ENCODE peak calls at places on chromosomes 1 and 21, in seven cellular contexts. One of them, this sample, is unnamed.

GRCh38 chr1:54649130-54649898 is 7.7 kb downstream of the MROH7 start:
- DNase-seq in stimulated activated CD4-positive, alpha-beta T cell treated with anti-CD3 and anti-CD28 coated beads, Interleukin-1b, Interleukin-23, amount 100 ng/mL, for 24 hours: no peak
- DNase-seq in activated T-helper 1 cell treated with anti-CD3 and anti-CD28 coated beads, Interleukin-2, amount 50 U/mL, for 16 hours: no peak
- DNase-seq in NT2/D1: no peak
- DNase-seq in SW480: peak
- DNase-seq in left ventricle myocardium superior: no peak
- DNase-seq in LoVo: peak
- DNase-seq in this sample: no peak

GRCh38 chr1:25673456-25673855 is 56.9 kb downstream of the MAN1C1 start:
- DNase-seq in stimulated activated CD4-positive, alpha-beta T cell treated with anti-CD3 and anti-CD28 coated beads, Interleukin-1b, Interleukin-23, amount 100 ng/mL, for 24 hours: no peak
- DNase-seq in activated T-helper 1 cell treated with anti-CD3 and anti-CD28 coated beads, Interleukin-2, amount 50 U/mL, for 16 hours: no peak
- DNase-seq in NT2/D1: no peak
- DNase-seq in SW480: no peak
- DNase-seq in left ventricle myocardium superior: no peak
- DNase-seq in LoVo: no peak
- DNase-seq in this sample: no peak

GRCh38 chr21:38760017-38760761 is 45.5 kb upstream of the ETS2 start:
- DNase-seq in stimulated activated CD4-positive, alpha-beta T cell treated with anti-CD3 and anti-CD28 coated beads, Interleukin-1b, Interleukin-23, amount 100 ng/mL, for 24 hours: no peak
- DNase-seq in activated T-helper 1 cell treated with anti-CD3 and anti-CD28 coated beads, Interleukin-2, amount 50 U/mL, for 16 hours: no peak
- DNase-seq in NT2/D1: no peak
- DNase-seq in SW480: no peak
- DNase-seq in left ventricle myocardium superior: no peak
- DNase-seq in LoVo: no peak
- DNase-seq in this sample: peak

GRCh38 chr21:28867401-28867800 is 125.3 kb downstream of the LTN1 start:
- DNase-seq in stimulated activated CD4-positive, alpha-beta T cell treated with anti-CD3 and anti-CD28 coated beads, Interleukin-1b, Interleukin-23, amount 100 ng/mL, for 24 hours: no peak
- DNase-seq in activated T-helper 1 cell treated with anti-CD3 and anti-CD28 coated beads, Interleukin-2, amount 50 U/mL, for 16 hours: no peak
- DNase-seq in NT2/D1: no peak
- DNase-seq in SW480: no peak
- DNase-seq in left ventricle myocardium superior: no peak
- DNase-seq in LoVo: no peak
- DNase-seq in this sample: no peak

GRCh38 chr1:206715552-206716518 is 31.1 kb downstream of the MAPKAPK2 start:
- DNase-seq in stimulated activated CD4-positive, alpha-beta T cell treated with anti-CD3 and anti-CD28 coated beads, Interleukin-1b, Interleukin-23, amount 100 ng/mL, for 24 hours: no peak
- DNase-seq in activated T-helper 1 cell treated with anti-CD3 and anti-CD28 coated beads, Interleukin-2, amount 50 U/mL, for 16 hours: no peak
- DNase-seq in NT2/D1: no peak
- DNase-seq in SW480: no peak
- DNase-seq in left ventricle myocardium superior: no peak
- DNase-seq in LoVo: no peak
- DNase-seq in this sample: no peak

GRCh38 chr1:119449964-119450363 is 35.0 kb downstream of the HSD3B2 start:
- DNase-seq in stimulated activated CD4-positive, alpha-beta T cell treated with anti-CD3 and anti-CD28 coated beads, Interleukin-1b, Interleukin-23, amount 100 ng/mL, for 24 hours: no peak
- DNase-seq in activated T-helper 1 cell treated with anti-CD3 and anti-CD28 coated beads, Interleukin-2, amount 50 U/mL, for 16 hours: no peak
- DNase-seq in NT2/D1: peak
- DNase-seq in SW480: peak
- DNase-seq in left ventricle myocardium superior: no peak
- DNase-seq in LoVo: no peak
- DNase-seq in this sample: peak

GRCh38 chr1:219837274-219837993 is 90.9 kb downstream of the SLC30A10 start:
- DNase-seq in stimulated activated CD4-positive, alpha-beta T cell treated with anti-CD3 and anti-CD28 coated beads, Interleukin-1b, Interleukin-23, amount 100 ng/mL, for 24 hours: no peak
- DNase-seq in activated T-helper 1 cell treated with anti-CD3 and anti-CD28 coated beads, Interleukin-2, amount 50 U/mL, for 16 hours: no peak
- DNase-seq in NT2/D1: peak
- DNase-seq in SW480: peak
- DNase-seq in left ventricle myocardium superior: no peak
- DNase-seq in LoVo: peak
- DNase-seq in this sample: peak

GRCh38 chr1:228445867-228446584 is 29.4 kb upstream of the TRIM17 start:
- DNase-seq in stimulated activated CD4-positive, alpha-beta T cell treated with anti-CD3 and anti-CD28 coated beads, Interleukin-1b, Interleukin-23, amount 100 ng/mL, for 24 hours: no peak
- DNase-seq in activated T-helper 1 cell treated with anti-CD3 and anti-CD28 coated beads, Interleukin-2, amount 50 U/mL, for 16 hours: no peak
- DNase-seq in NT2/D1: no peak
- DNase-seq in SW480: no peak
- DNase-seq in left ventricle myocardium superior: no peak
- DNase-seq in LoVo: no peak
- DNase-seq in this sample: no peak

GRCh38 chr1:6246497-6247295 is 2.7 kb downstream of the HES3 start:
- DNase-seq in stimulated activated CD4-positive, alpha-beta T cell treated with anti-CD3 and anti-CD28 coated beads, Interleukin-1b, Interleukin-23, amount 100 ng/mL, for 24 hours: peak
- DNase-seq in activated T-helper 1 cell treated with anti-CD3 and anti-CD28 coated beads, Interleukin-2, amount 50 U/mL, for 16 hours: peak
- DNase-seq in NT2/D1: no peak
- DNase-seq in SW480: peak
- DNase-seq in left ventricle myocardium superior: peak
- DNase-seq in LoVo: peak
- DNase-seq in this sample: peak

GRCh38 chr1:150832597-150832996 is 24.5 kb upstream of the CTSK start:
- DNase-seq in stimulated activated CD4-positive, alpha-beta T cell treated with anti-CD3 and anti-CD28 coated beads, Interleukin-1b, Interleukin-23, amount 100 ng/mL, for 24 hours: no peak
- DNase-seq in activated T-helper 1 cell treated with anti-CD3 and anti-CD28 coated beads, Interleukin-2, amount 50 U/mL, for 16 hours: no peak
- DNase-seq in NT2/D1: no peak
- DNase-seq in SW480: no peak
- DNase-seq in left ventricle myocardium superior: no peak
- DNase-seq in LoVo: no peak
- DNase-seq in this sample: no peak

GRCh38 chr21:44566403-44566802 is 7.1 kb upstream of the KRTAP10-4 start:
- DNase-seq in stimulated activated CD4-positive, alpha-beta T cell treated with anti-CD3 and anti-CD28 coated beads, Interleukin-1b, Interleukin-23, amount 100 ng/mL, for 24 hours: no peak
- DNase-seq in activated T-helper 1 cell treated with anti-CD3 and anti-CD28 coated beads, Interleukin-2, amount 50 U/mL, for 16 hours: no peak
- DNase-seq in NT2/D1: no peak
- DNase-seq in SW480: no peak
- DNase-seq in left ventricle myocardium superior: no peak
- DNase-seq in LoVo: no peak
- DNase-seq in this sample: no peak

GRCh38 chr1:213669964-213670691 is 317.6 kb upstream of the PROX1 start:
- DNase-seq in stimulated activated CD4-positive, alpha-beta T cell treated with anti-CD3 and anti-CD28 coated beads, Interleukin-1b, Interleukin-23, amount 100 ng/mL, for 24 hours: no peak
- DNase-seq in activated T-helper 1 cell treated with anti-CD3 and anti-CD28 coated beads, Interleukin-2, amount 50 U/mL, for 16 hours: no peak
- DNase-seq in NT2/D1: peak
- DNase-seq in SW480: peak
- DNase-seq in left ventricle myocardium superior: no peak
- DNase-seq in LoVo: no peak
- DNase-seq in this sample: no peak

GRCh38 chr1:24189528-24189927 is 2.4 kb upstream of the IFNLR1 start:
- DNase-seq in stimulated activated CD4-positive, alpha-beta T cell treated with anti-CD3 and anti-CD28 coated beads, Interleukin-1b, Interleukin-23, amount 100 ng/mL, for 24 hours: no peak
- DNase-seq in activated T-helper 1 cell treated with anti-CD3 and anti-CD28 coated beads, Interleukin-2, amount 50 U/mL, for 16 hours: no peak
- DNase-seq in NT2/D1: no peak
- DNase-seq in SW480: no peak
- DNase-seq in left ventricle myocardium superior: no peak
- DNase-seq in LoVo: no peak
- DNase-seq in this sample: no peak

GRCh38 chr1:21586926-21587601 is 77.8 kb downstream of the ALPL start:
- DNase-seq in stimulated activated CD4-positive, alpha-beta T cell treated with anti-CD3 and anti-CD28 coated beads, Interleukin-1b, Interleukin-23, amount 100 ng/mL, for 24 hours: no peak
- DNase-seq in activated T-helper 1 cell treated with anti-CD3 and anti-CD28 coated beads, Interleukin-2, amount 50 U/mL, for 16 hours: no peak
- DNase-seq in NT2/D1: no peak
- DNase-seq in SW480: peak
- DNase-seq in left ventricle myocardium superior: peak
- DNase-seq in LoVo: peak
- DNase-seq in this sample: peak

GRCh38 chr1:5830771-5831599 is 161.2 kb downstream of the NPHP4 start:
- DNase-seq in stimulated activated CD4-positive, alpha-beta T cell treated with anti-CD3 and anti-CD28 coated beads, Interleukin-1b, Interleukin-23, amount 100 ng/mL, for 24 hours: no peak
- DNase-seq in activated T-helper 1 cell treated with anti-CD3 and anti-CD28 coated beads, Interleukin-2, amount 50 U/mL, for 16 hours: no peak
- DNase-seq in NT2/D1: peak
- DNase-seq in SW480: no peak
- DNase-seq in left ventricle myocardium superior: no peak
- DNase-seq in LoVo: no peak
- DNase-seq in this sample: peak

GRCh38 chr1:205590777-205591513 is 40.9 kb downstream of the ELK4 start:
- DNase-seq in stimulated activated CD4-positive, alpha-beta T cell treated with anti-CD3 and anti-CD28 coated beads, Interleukin-1b, Interleukin-23, amount 100 ng/mL, for 24 hours: no peak
- DNase-seq in activated T-helper 1 cell treated with anti-CD3 and anti-CD28 coated beads, Interleukin-2, amount 50 U/mL, for 16 hours: no peak
- DNase-seq in NT2/D1: no peak
- DNase-seq in SW480: no peak
- DNase-seq in left ventricle myocardium superior: no peak
- DNase-seq in LoVo: no peak
- DNase-seq in this sample: no peak

GRCh38 chr1:201108614-201109013 is 3.6 kb downstream of the CACNA1S start:
- DNase-seq in stimulated activated CD4-positive, alpha-beta T cell treated with anti-CD3 and anti-CD28 coated beads, Interleukin-1b, Interleukin-23, amount 100 ng/mL, for 24 hours: no peak
- DNase-seq in activated T-helper 1 cell treated with anti-CD3 and anti-CD28 coated beads, Interleukin-2, amount 50 U/mL, for 16 hours: no peak
- DNase-seq in NT2/D1: peak
- DNase-seq in SW480: no peak
- DNase-seq in left ventricle myocardium superior: no peak
- DNase-seq in LoVo: no peak
- DNase-seq in this sample: no peak

GRCh38 chr1:181018901-181019681 is 3.6 kb downstream of the STX6 start:
- DNase-seq in stimulated activated CD4-positive, alpha-beta T cell treated with anti-CD3 and anti-CD28 coated beads, Interleukin-1b, Interleukin-23, amount 100 ng/mL, for 24 hours: no peak
- DNase-seq in activated T-helper 1 cell treated with anti-CD3 and anti-CD28 coated beads, Interleukin-2, amount 50 U/mL, for 16 hours: no peak
- DNase-seq in NT2/D1: no peak
- DNase-seq in SW480: no peak
- DNase-seq in left ventricle myocardium superior: no peak
- DNase-seq in LoVo: no peak
- DNase-seq in this sample: no peak

GRCh38 chr1:222891578-222891977 is 76.7 kb downstream of the DISP1 start:
- DNase-seq in stimulated activated CD4-positive, alpha-beta T cell treated with anti-CD3 and anti-CD28 coated beads, Interleukin-1b, Interleukin-23, amount 100 ng/mL, for 24 hours: no peak
- DNase-seq in activated T-helper 1 cell treated with anti-CD3 and anti-CD28 coated beads, Interleukin-2, amount 50 U/mL, for 16 hours: no peak
- DNase-seq in NT2/D1: no peak
- DNase-seq in SW480: no peak
- DNase-seq in left ventricle myocardium superior: no peak
- DNase-seq in LoVo: no peak
- DNase-seq in this sample: no peak